ENCODE peak calls at places on chromosomes 12 and 14, in eight cellular contexts. O is GM04504; S is KBM-7; Z is HTR-8/SVneo; H is neural crest cell; V is activated naive CD4-positive, alpha-beta T cell; X is left ventricle myocardium inferior; C is fibroblast of pulmonary artery. M is an unnamed sample.
A peak's percentile ranks its signal among the peaks of the same experiment; 100 is the strongest.

GRCh38 chr14:70638416-70638815 is 3.3 kb upstream of the TTC9 start:
- DNase-seq in V (no peak), H (no peak), O (no peak), S (no peak), X (no peak), C (no peak), Z (no peak), M (no peak)

GRCh38 chr12:499837-500458 is 40.2 kb downstream of the B4GALNT3 start:
- DNase-seq in O (no peak), H (no peak), C (peak; percentile 44), S (no peak), X (peak; percentile 28), V (no peak), Z (no peak), M (no peak)

GRCh38 chr14:98647754-98648153 is 624.2 kb downstream of the BCL11B start:
- DNase-seq in C (no peak), Z (no peak), S (no peak), X (no peak), O (no peak), H (no peak), V (no peak), M (no peak)

GRCh38 chr12:42807766-42808165 is 218.2 kb upstream of the PRICKLE1 start:
- DNase-seq in O (no peak), C (no peak), Z (no peak), X (no peak), H (no peak), V (no peak), S (no peak), M (no peak)

GRCh38 chr12:110733089-110733715 is 9.5 kb downstream of the PPP1CC start:
- DNase-seq in C (peak; percentile 76), Z (no peak), S (no peak), O (peak; percentile 38), V (no peak), X (no peak), H (no peak), M (no peak)

GRCh38 chr12:13275366-13275765 is 78.8 kb downstream of the EMP1 start:
- DNase-seq in Z (no peak), S (no peak), O (no peak), H (no peak), C (no peak), X (no peak), V (no peak), M (no peak)

GRCh38 chr12:128258866-128259555 is 8.0 kb upstream of the TMEM132C start:
- DNase-seq in S (no peak), Z (no peak), V (no peak), C (no peak), O (no peak), X (no peak), H (no peak), M (no peak)

GRCh38 chr14:51094282-51094821 is 553 bp downstream of the TRIM9 start:
- DNase-seq in S (no peak), O (no peak), V (no peak), Z (no peak), X (no peak), H (peak; percentile 31), C (no peak), M (no peak)

GRCh38 chr14:60183724-60184596 is 18.8 kb upstream of the DHRS7 start:
- DNase-seq in O (no peak), C (peak; percentile 85), H (peak; percentile 13), S (peak; percentile 60), V (no peak), X (no peak), Z (peak; percentile 65), M (no peak)

GRCh38 chr14:93044116-93044515 is 71.6 kb downstream of the ITPK1 start:
- DNase-seq in X (no peak), V (no peak), C (no peak), Z (no peak), O (no peak), H (no peak), S (no peak), M (no peak)

GRCh38 chr12:31405021-31405420 is 79.1 kb upstream of the SINHCAF start:
- DNase-seq in H (no peak), C (no peak), S (no peak), Z (no peak), X (no peak), V (no peak), O (no peak), M (no peak)

GRCh38 chr12:53674977-53675700 is 744 bp downstream of the ATP5MC2 start:
- DNase-seq in S (no peak), H (no peak), Z (no peak), O (no peak), V (no peak), C (no peak), X (no peak), M (no peak)

GRCh38 chr12:104665296-104665695 is 208.5 kb downstream of the CHST11 start:
- DNase-seq in O (no peak), H (no peak), X (no peak), V (no peak), Z (no peak), S (no peak), C (no peak), M (no peak)

GRCh38 chr12:112013601-112014402 is 576 bp downstream of the ERP29 start:
- DNase-seq in Z (peak; percentile 40), S (peak; percentile 76), C (peak; percentile 82), V (no peak), X (peak; percentile 41), O (peak; percentile 44), H (peak; percentile 29), M (peak; percentile 82)

GRCh38 chr14:103561381-103562134 is 899 bp downstream of the BAG5 start:
- DNase-seq in S (peak; percentile 65), X (peak; percentile 46), O (no peak), C (peak; percentile 73), H (no peak), V (no peak), Z (no peak), M (peak; percentile 59)

GRCh38 chr12:124786065-124786964 is 77.3 kb downstream of the SCARB1 start:
- DNase-seq in V (no peak), Z (no peak), X (peak; percentile 83), O (no peak), C (peak; percentile 92), S (no peak), H (peak; percentile 53), M (no peak)

GRCh38 chr14:45262637-45263036 is 9.6 kb upstream of the MIS18BP1 start:
- DNase-seq in C (no peak), Z (no peak), O (no peak), H (no peak), X (no peak), V (no peak), S (no peak), M (no peak)

GRCh38 chr12:4379410-4379809 is at the start of gene FGF23:
- DNase-seq in C (peak; percentile 23), O (no peak), H (peak; percentile 33), S (no peak), X (no peak), Z (peak; percentile 51), V (no peak), M (no peak)

GRCh38 chr12:125395583-125396215 is 330.5 kb downstream of the AACS start:
- DNase-seq in H (no peak), O (no peak), S (no peak), C (no peak), X (no peak), Z (no peak), V (no peak), M (no peak)

GRCh38 chr12:108332791-108333382 is 6.2 kb downstream of the CMKLR1 start:
- DNase-seq in O (no peak), X (peak; percentile 51), C (no peak), Z (no peak), V (no peak), H (no peak), S (no peak), M (peak; percentile 49)

GRCh38 chr14:64671591-64671990 is 32.6 kb upstream of the PLEKHG3 start:
- DNase-seq in X (no peak), V (no peak), H (no peak), S (peak; percentile 63), O (no peak), C (peak; percentile 83), Z (peak; percentile 96), M (no peak)

GRCh38 chr12:66087365-66087943 is 43.1 kb downstream of the LLPH start:
- DNase-seq in O (peak; percentile 51), Z (peak; percentile 48), H (peak; percentile 75), S (peak; percentile 73), X (peak; percentile 49), V (no peak), C (peak; percentile 86), M (no peak)

GRCh38 chr14:77965919-77966435 is 166.1 kb downstream of the ADCK1 start:
- DNase-seq in S (peak; percentile 93), X (no peak), H (no peak), V (no peak), Z (no peak), O (peak; percentile 2), C (peak; percentile 43), M (no peak)

GRCh38 chr12:108390495-108391203 is 51.5 kb upstream of the CMKLR1 start:
- DNase-seq in X (no peak), O (no peak), Z (no peak), C (no peak), S (no peak), H (no peak), V (no peak), M (no peak)

GRCh38 chr12:3553681-3554546 is 62.9 kb downstream of the PRMT8 start:
- DNase-seq in O (no peak), C (no peak), S (peak; percentile 1), X (no peak), V (no peak), Z (no peak), H (no peak), M (no peak)

GRCh38 chr12:123076604-123077297 is 74.1 kb downstream of the PITPNM2 start:
- DNase-seq in X (no peak), O (no peak), S (no peak), C (no peak), Z (no peak), V (no peak), H (no peak), M (no peak)

GRCh38 chr14:90577661-90578282 is 180.9 kb downstream of the CALM1 start:
- DNase-seq in C (no peak), S (no peak), H (no peak), Z (no peak), X (peak; percentile 73), V (no peak), O (no peak), M (no peak)

GRCh38 chr14:76351941-76352340 is 24.0 kb upstream of the ESRRB start:
- DNase-seq in S (no peak), X (no peak), H (no peak), O (no peak), C (no peak), Z (no peak), V (no peak), M (no peak)

GRCh38 chr12:60539592-60539991 is 943.8 kb downstream of the SLC16A7 start:
- DNase-seq in H (no peak), O (no peak), X (no peak), S (no peak), Z (no peak), C (no peak), V (no peak), M (no peak)